ENCODE peak calls at places on chromosomes 1 and 21, in five cellular contexts. H, B, K, P and Z are unnamed samples.

GRCh38 chr1:28104866-28105467 is 16.6 kb upstream of the EYA3 start:
- DNase-seq in B (no peak), K (peak; percentile 78), P (peak; percentile 18), H (no peak), Z (peak; percentile 74)

GRCh38 chr1:48082271-48082925 is 85.2 kb upstream of the TRABD2B start:
- DNase-seq in B (no peak), K (no peak), H (no peak), P (no peak), Z (no peak)

GRCh38 chr1:101130673-101131072 is 105.1 kb upstream of the DPH5 start:
- DNase-seq in P (no peak), H (no peak), K (peak; percentile 29), B (no peak), Z (no peak)

GRCh38 chr1:21027805-21028204 is 148.9 kb downstream of the EIF4G3 start:
- DNase-seq in H (no peak), B (no peak), K (peak; percentile 40), P (no peak), Z (no peak)

GRCh38 chr1:78691995-78692747 is 42.5 kb downstream of the IFI44 start:
- DNase-seq in P (no peak), B (no peak), H (no peak), K (peak; percentile 88), Z (peak; percentile 15)

GRCh38 chr21:43367296-43367695 is 59.6 kb downstream of the SIK1 start:
- DNase-seq in H (no peak), P (no peak), K (no peak), B (no peak), Z (no peak)

GRCh38 chr1:176543360-176544136 is 80.6 kb downstream of the PAPPA2 start:
- DNase-seq in K (no peak), B (no peak), P (no peak), H (no peak), Z (no peak)

GRCh38 chr1:64043328-64043727 is 160.1 kb upstream of the UBE2U start:
- DNase-seq in H (no peak), K (peak; percentile 66), P (no peak), B (no peak), Z (no peak)

GRCh38 chr1:4173731-4174130 is 273.7 kb upstream of the C1orf174 start:
- DNase-seq in B (no peak), K (no peak), P (no peak), H (no peak), Z (no peak)

GRCh38 chr21:40546657-40547056 is 300.3 kb downstream of the DSCAM start:
- DNase-seq in K (no peak), P (no peak), B (no peak), H (no peak), Z (no peak)

GRCh38 chr1:44408181-44409018 is 3.3 kb downstream of the RNF220 start:
- DNase-seq in K (no peak), B (no peak), H (no peak), P (peak; percentile 51), Z (no peak)

GRCh38 chr21:35323947-35324346 is 274.8 kb upstream of the RUNX1 start:
- DNase-seq in H (no peak), P (no peak), B (no peak), K (no peak), Z (no peak)

GRCh38 chr1:53412285-53413174 is 46.7 kb upstream of the DMRTB1 start:
- DNase-seq in B (no peak), H (no peak), K (no peak), P (no peak), Z (no peak)